ENCODE peak calls at places on chromosomes 13 and 19, in six cellular contexts. V is cardiac muscle cell; U is non-pigmented ciliary epithelial cell; Z is GM12891; M is stimulated activated CD8-positive, alpha-beta memory T cell treated with anti-CD3 and anti-CD28 coated beads, Interleukin-7, amount 100 ng/mL, for 4 hours; H is mucosa of descending colon. E is an unnamed sample.

GRCh38 chr19:40756502-40757110 is 5.6 kb downstream of the SNRPA start:
- DNase-seq in Z (no peak), V (no peak), U (no peak), H (no peak), M (peak; percentile 25), E (no peak)

GRCh38 chr19:6238256-6238642 is 41.5 kb downstream of the MLLT1 start:
- DNase-seq in U (no peak), H (no peak), Z (peak; percentile 6), V (peak; percentile 74), M (no peak), E (no peak)

GRCh38 chr13:76009491-76009890 is 373.4 kb downstream of the LMO7 start:
- DNase-seq in V (no peak), U (no peak), M (no peak), Z (no peak), H (no peak), E (no peak)

GRCh38 chr19:39518458-39518857 is 3.5 kb downstream of the SELENOV start:
- DNase-seq in M (no peak), H (no peak), U (no peak), Z (no peak), V (no peak), E (no peak)

GRCh38 chr19:38745316-38745715 is 1.0 kb upstream of the CAPN12 start:
- DNase-seq in Z (no peak), U (no peak), M (no peak), H (no peak), V (no peak), E (no peak)

GRCh38 chr19:2923510-2923909 is 21.3 kb downstream of the ZNF77 start:
- DNase-seq in Z (no peak), H (no peak), U (no peak), V (peak; percentile 49), M (no peak), E (peak; percentile 39)

GRCh38 chr13:42553098-42554046 is 20.6 kb upstream of the TNFSF11 start:
- DNase-seq in H (peak; percentile 39), U (peak; percentile 71), Z (no peak), M (no peak), V (peak; percentile 48), E (no peak)

GRCh38 chr13:76983676-76984075 is 8.2 kb upstream of the CLN5 start:
- DNase-seq in Z (no peak), U (no peak), V (no peak), H (no peak), M (no peak), E (no peak)

GRCh38 chr13:41842029-41842428 is 118.9 kb downstream of the VWA8 start:
- DNase-seq in V (peak; percentile 75), Z (no peak), M (no peak), H (no peak), U (no peak), E (no peak)

GRCh38 chr19:34120846-34121639 is 51.3 kb upstream of the LSM14A start:
- DNase-seq in H (peak; percentile 48), V (peak; percentile 72), M (peak; percentile 8), U (no peak), Z (peak; percentile 42), E (peak; percentile 37)

GRCh38 chr19:45275370-45275971 is 24.4 kb downstream of the MARK4 start:
- DNase-seq in M (no peak), U (no peak), Z (no peak), H (no peak), V (peak; percentile 31), E (peak; percentile 17)

GRCh38 chr13:95038949-95039348 is 262.3 kb downstream of the ABCC4 start:
- DNase-seq in V (no peak), H (no peak), Z (no peak), U (no peak), M (no peak), E (no peak)

GRCh38 chr13:50291611-50292010 is 276.4 kb downstream of the KCNRG start:
- DNase-seq in U (no peak), M (no peak), V (peak; percentile 13), H (no peak), Z (no peak), E (no peak)

E was measured in cerebellar cortex.